ENCODE peak calls at places on chromosomes 2 and 18, in four cellular contexts. One of them, this sample, is unnamed.

GRCh38 chr2:226273440-226273839 is 526.2 kb downstream of the IRS1 start:
- DNase-seq in H1: no peak
- DNase-seq in suprapubic skin: no peak
- DNase-seq in GM23248: no peak
- DNase-seq in this sample: no peak

GRCh38 chr18:39647627-39648502 is 2082.3 kb upstream of the CELF4 start:
- DNase-seq in suprapubic skin: no peak
- DNase-seq in H1: no peak
- DNase-seq in GM23248: peak; percentile 87
- DNase-seq in this sample: no peak

GRCh38 chr2:35510641-35511040 is 844.9 kb upstream of the CRIM1 start:
- DNase-seq in suprapubic skin: no peak
- DNase-seq in H1: no peak
- DNase-seq in GM23248: no peak
- DNase-seq in this sample: no peak

GRCh38 chr18:35289293-35290069 is 548 bp downstream of the ZSCAN30 start:
- DNase-seq in suprapubic skin: no peak
- DNase-seq in H1: peak; percentile 50
- DNase-seq in GM23248: peak; percentile 58
- DNase-seq in this sample: no peak

GRCh38 chr2:161898633-161899032 is 175.4 kb downstream of the DPP4 start:
- DNase-seq in GM23248: no peak
- DNase-seq in suprapubic skin: no peak
- DNase-seq in H1: no peak
- DNase-seq in this sample: no peak

GRCh38 chr18:73975266-73975665 is 172.4 kb downstream of the FBXO15 start:
- DNase-seq in GM23248: no peak
- DNase-seq in H1: no peak
- DNase-seq in suprapubic skin: no peak
- DNase-seq in this sample: no peak

GRCh38 chr2:217994776-217995274 is 8.0 kb downstream of the TNS1 start:
- DNase-seq in H1: no peak
- DNase-seq in suprapubic skin: no peak
- DNase-seq in GM23248: peak; percentile 94
- DNase-seq in this sample: no peak

GRCh38 chr18:34352385-34353163 is 127.9 kb upstream of the NOL4 start:
- DNase-seq in suprapubic skin: no peak
- DNase-seq in H1: no peak
- DNase-seq in GM23248: peak; percentile 45
- DNase-seq in this sample: no peak

GRCh38 chr2:30565860-30566358 is 118.9 kb downstream of the LCLAT1 start:
- DNase-seq in suprapubic skin: no peak
- DNase-seq in H1: no peak
- DNase-seq in GM23248: peak; percentile 43
- DNase-seq in this sample: no peak

GRCh38 chr2:11582526-11583202 is 48.8 kb downstream of the GREB1 start:
- DNase-seq in GM23248: peak; percentile 48
- DNase-seq in H1: peak; percentile 95
- DNase-seq in suprapubic skin: peak; percentile 92
- DNase-seq in this sample: no peak

GRCh38 chr2:21111012-21111411 is 12.8 kb upstream of the TDRD15 start:
- DNase-seq in GM23248: no peak
- DNase-seq in H1: no peak
- DNase-seq in suprapubic skin: no peak
- DNase-seq in this sample: no peak

GRCh38 chr2:25618676-25619075 is 54.7 kb downstream of the DTNB start:
- DNase-seq in suprapubic skin: no peak
- DNase-seq in GM23248: peak; percentile 63
- DNase-seq in H1: no peak
- DNase-seq in this sample: no peak

GRCh38 chr2:10083692-10084566 is 3.7 kb upstream of the CYS1 start:
- DNase-seq in GM23248: peak; percentile 24
- DNase-seq in H1: no peak
- DNase-seq in suprapubic skin: no peak
- DNase-seq in this sample: no peak

GRCh38 chr2:186551323-186552050 is 38.4 kb upstream of the ITGAV start:
- DNase-seq in suprapubic skin: no peak
- DNase-seq in H1: no peak
- DNase-seq in GM23248: peak; percentile 25
- DNase-seq in this sample: no peak

GRCh38 chr2:209191139-209191538 is 232.7 kb upstream of the MAP2 start:
- DNase-seq in GM23248: no peak
- DNase-seq in H1: no peak
- DNase-seq in suprapubic skin: no peak
- DNase-seq in this sample: no peak

GRCh38 chr2:127576433-127577207 is 41.1 kb downstream of the MYO7B start:
- DNase-seq in GM23248: peak; percentile 97
- DNase-seq in suprapubic skin: peak; percentile 82
- DNase-seq in H1: peak; percentile 45
- DNase-seq in this sample: no peak

GRCh38 chr18:42765225-42765624 is 350.3 kb downstream of the RIT2 start:
- DNase-seq in suprapubic skin: no peak
- DNase-seq in H1: no peak
- DNase-seq in GM23248: no peak
- DNase-seq in this sample: no peak

GRCh38 chr2:177161741-177162440 is 50.7 kb upstream of the HNRNPA3 start:
- DNase-seq in suprapubic skin: no peak
- DNase-seq in GM23248: peak; percentile 83
- DNase-seq in H1: no peak
- DNase-seq in this sample: no peak

GRCh38 chr2:189498205-189498604 is 56.9 kb downstream of the WDR75 start:
- DNase-seq in H1: no peak
- DNase-seq in GM23248: no peak
- DNase-seq in suprapubic skin: no peak
- DNase-seq in this sample: no peak

GRCh38 chr18:76822510-76823165 is at the start of gene ZNF236:
- DNase-seq in suprapubic skin: peak; percentile 86
- DNase-seq in H1: peak; percentile 69
- DNase-seq in GM23248: peak; percentile 89
- DNase-seq in this sample: peak; percentile 82

GRCh38 chr18:28177828-28178635 is 1.1 kb upstream of the CDH2 start:
- DNase-seq in GM23248: peak; percentile 83
- DNase-seq in H1: peak; percentile 82
- DNase-seq in suprapubic skin: no peak
- DNase-seq in this sample: no peak

GRCh38 chr2:119174216-119174992 is 15.9 kb upstream of the C1QL2 start:
- DNase-seq in GM23248: peak; percentile 54
- DNase-seq in H1: peak; percentile 91
- DNase-seq in suprapubic skin: no peak
- DNase-seq in this sample: peak; percentile 66

GRCh38 chr18:13379062-13379800 is 160.7 kb downstream of the LDLRAD4 start:
- DNase-seq in H1: no peak
- DNase-seq in suprapubic skin: no peak
- DNase-seq in GM23248: no peak
- DNase-seq in this sample: no peak

GRCh38 chr2:9463698-9464034 is 10.7 kb upstream of the IAH1 start:
- DNase-seq in H1: no peak
- DNase-seq in GM23248: no peak
- DNase-seq in suprapubic skin: no peak
- DNase-seq in this sample: no peak

GRCh38 chr2:98487806-98488189 is 43.1 kb downstream of the INPP4A start:
- DNase-seq in GM23248: peak; percentile 28
- DNase-seq in suprapubic skin: no peak
- DNase-seq in H1: no peak
- DNase-seq in this sample: no peak

GRCh38 chr2:80167284-80167808 is 137.2 kb downstream of the LRRTM1 start:
- DNase-seq in H1: no peak
- DNase-seq in suprapubic skin: no peak
- DNase-seq in GM23248: no peak
- DNase-seq in this sample: no peak

GRCh38 chr18:5410582-5410981 is 115.1 kb upstream of the ZBTB14 start:
- DNase-seq in H1: no peak
- DNase-seq in suprapubic skin: no peak
- DNase-seq in GM23248: no peak
- DNase-seq in this sample: no peak

GRCh38 chr18:69399253-69399652 is 1.4 kb upstream of the DOK6 start:
- DNase-seq in GM23248: no peak
- DNase-seq in suprapubic skin: no peak
- DNase-seq in H1: no peak
- DNase-seq in this sample: no peak

DNA sequence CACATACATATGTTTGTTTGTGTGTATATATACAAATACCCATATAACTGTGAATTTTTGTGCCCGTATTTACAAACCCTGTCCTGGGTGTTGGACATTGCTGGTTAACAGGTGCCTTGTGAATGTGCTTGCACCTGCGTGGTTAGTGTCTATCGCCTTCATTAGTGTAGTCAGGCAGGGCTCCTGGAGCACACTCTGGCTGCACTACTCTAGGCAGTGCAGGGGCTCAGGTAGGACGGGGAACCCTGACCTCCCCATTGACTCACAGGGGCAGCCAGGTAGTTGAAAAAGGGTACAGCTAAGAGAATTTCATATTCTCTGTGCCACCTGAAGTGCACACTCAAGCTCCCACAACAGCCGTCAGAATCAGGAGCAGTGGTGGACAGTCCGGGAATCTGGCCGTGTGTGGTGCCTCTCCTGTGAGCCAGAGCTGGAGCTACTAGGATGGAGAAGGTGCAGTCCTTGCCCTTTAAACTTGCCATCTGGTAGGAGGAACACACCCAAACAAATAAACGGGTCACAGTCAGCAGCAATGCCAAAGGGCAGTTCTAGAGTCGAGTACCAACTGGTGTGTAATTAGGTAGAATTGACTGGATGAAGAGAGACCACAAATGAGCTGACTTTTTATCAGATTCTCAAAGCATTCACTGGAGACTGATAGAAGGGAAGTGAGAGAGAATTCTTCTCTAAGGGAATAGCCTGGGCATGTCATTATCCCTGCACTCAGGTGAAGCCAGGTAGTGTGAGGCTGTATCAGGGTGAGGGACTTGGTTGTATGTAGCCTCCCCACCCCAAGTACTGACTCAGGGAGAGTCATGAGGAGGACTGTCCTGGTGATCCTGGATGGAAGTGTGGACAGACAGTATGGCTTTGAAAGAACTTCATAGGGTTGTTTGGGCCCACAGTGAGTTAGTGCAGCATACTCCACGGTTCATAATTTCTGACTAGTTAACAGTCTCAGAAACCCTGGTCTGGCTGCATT is 44.1 kb downstream of the FARP2 start:
- DNase-seq in GM23248: no peak
- DNase-seq in suprapubic skin: no peak
- DNase-seq in H1: no peak
- DNase-seq in this sample: no peak
- H3K4me1 ChIP-seq in GM23248: no peaks in the 10 kb centered on the region
- H3K4me1 ChIP-seq in suprapubic skin: no peaks in the 10 kb centered on the region
- H3K4me1 ChIP-seq in H1: no peaks in the 10 kb centered on the region
- H3K4me1 ChIP-seq in this sample: no peaks in the 10 kb centered on the region

GRCh38 chr2:24304621-24305020 is 55.7 kb downstream of the ITSN2 start:
- DNase-seq in H1: no peak
- DNase-seq in suprapubic skin: no peak
- DNase-seq in GM23248: peak; percentile 23
- DNase-seq in this sample: no peak

GRCh38 chr2:24304098-24304497 is 56.2 kb downstream of the ITSN2 start:
- DNase-seq in GM23248: peak; percentile 90
- DNase-seq in H1: no peak
- DNase-seq in suprapubic skin: no peak
- DNase-seq in this sample: peak; percentile 63

GRCh38 chr2:24297663-24298062 is 62.7 kb downstream of the ITSN2 start:
- DNase-seq in GM23248: no peak
- DNase-seq in suprapubic skin: no peak
- DNase-seq in H1: no peak
- DNase-seq in this sample: no peak

DNA sequence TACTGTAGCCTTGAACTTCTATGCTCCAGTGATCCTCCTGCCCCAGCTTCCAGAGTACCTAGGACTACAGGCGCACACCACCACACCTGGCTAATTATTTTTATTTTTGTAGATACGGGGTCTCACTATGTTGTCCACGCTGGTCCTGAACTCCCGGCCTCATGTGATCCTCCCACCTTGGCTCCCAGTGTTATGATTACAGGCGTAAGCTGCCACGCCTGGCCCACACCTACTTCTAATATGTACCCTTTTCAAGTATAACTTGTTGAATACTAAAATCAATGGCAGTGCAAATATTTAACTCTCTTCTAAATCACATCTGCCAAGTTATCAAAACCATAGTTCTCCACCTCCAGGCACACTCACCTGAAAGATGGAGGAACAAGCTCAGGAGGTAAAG is 58.7 kb downstream of the ITSN2 start:
- DNase-seq in GM23248: no peak
- DNase-seq in H1: no peak
- DNase-seq in suprapubic skin: no peak
- DNase-seq in this sample: peak; percentile 56
- H3K36me3 ChIP-seq in GM23248: peaks cover 37% of the 10 kb centered on the region
- H3K36me3 ChIP-seq in H1: peaks cover 7% of the 10 kb centered on the region
- H3K36me3 ChIP-seq in suprapubic skin: peaks cover 73% of the 10 kb centered on the region
- H3K36me3 ChIP-seq in this sample: peaks cover 90% of the 10 kb centered on the region

GRCh38 chr2:205726506-205726905 is 44.2 kb downstream of the NRP2 start:
- DNase-seq in H1: no peak
- DNase-seq in GM23248: no peak
- DNase-seq in suprapubic skin: no peak
- DNase-seq in this sample: no peak

GRCh38 chr2:205727174-205727573 is 44.9 kb downstream of the NRP2 start:
- DNase-seq in H1: no peak
- DNase-seq in GM23248: no peak
- DNase-seq in suprapubic skin: no peak
- DNase-seq in this sample: no peak

GRCh38 chr2:205722538-205722878 is 40.2 kb downstream of the NRP2 start:
- DNase-seq in H1: no peak
- DNase-seq in GM23248: no peak
- DNase-seq in suprapubic skin: no peak
- DNase-seq in this sample: no peak

GRCh38 chr2:205723174-205723573 is 40.9 kb downstream of the NRP2 start:
- DNase-seq in GM23248: peak; percentile 56
- DNase-seq in suprapubic skin: no peak
- DNase-seq in H1: no peak
- DNase-seq in this sample: no peak

DNA sequence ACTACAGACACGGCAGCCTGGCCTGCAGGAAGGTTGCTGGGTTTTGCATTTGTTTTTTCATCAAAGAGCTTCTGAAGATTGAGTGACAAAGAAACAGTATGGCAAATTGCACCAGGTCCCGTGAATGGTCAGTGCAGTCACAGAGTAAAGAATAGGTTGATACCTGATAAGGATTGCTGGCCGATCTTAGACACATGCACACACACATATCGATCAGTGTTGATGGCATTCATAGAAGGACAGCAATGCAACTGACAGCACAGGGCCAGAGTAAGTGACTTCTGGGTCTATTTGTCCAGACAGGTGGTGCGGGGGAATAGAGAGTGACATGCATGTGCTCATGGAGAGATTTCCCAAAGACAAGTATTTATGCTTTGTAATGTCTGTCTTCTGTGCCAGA is 42.8 kb downstream of the NRP2 start:
- DNase-seq in suprapubic skin: no peak
- DNase-seq in GM23248: no peak
- DNase-seq in H1: no peak
- DNase-seq in this sample: no peak
- H3K4me1 ChIP-seq in suprapubic skin: no peaks in the 10 kb centered on the region
- H3K4me1 ChIP-seq in GM23248: no peaks in the 10 kb centered on the region
- H3K4me1 ChIP-seq in H1: peaks cover 19% of the 10 kb centered on the region
- H3K4me1 ChIP-seq in this sample: peaks cover 11% of the 10 kb centered on the region

DNA sequence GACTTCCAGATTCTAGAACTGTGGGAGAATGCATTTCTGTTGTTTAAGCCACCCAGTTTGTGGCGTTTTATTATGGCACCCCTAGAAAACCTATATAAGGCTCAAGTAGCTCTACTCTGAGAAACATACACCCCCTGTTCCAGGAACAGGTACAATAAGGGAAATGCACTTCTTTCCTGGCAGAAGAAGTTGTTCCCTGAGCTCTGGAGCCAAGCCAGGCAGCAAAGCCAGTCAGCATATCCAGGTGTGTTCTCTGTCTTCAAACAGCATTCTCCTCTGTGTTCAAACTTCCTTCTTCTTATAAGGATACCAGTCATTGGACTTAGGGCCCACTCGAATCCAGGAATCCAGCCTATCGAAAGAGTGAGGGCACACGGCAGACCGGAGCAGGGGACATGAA is 96.5 kb downstream of the TPGS2 start:
- DNase-seq in GM23248: no peak
- DNase-seq in suprapubic skin: no peak
- DNase-seq in H1: no peak
- DNase-seq in this sample: no peak
- H3K36me3 ChIP-seq in GM23248: no peaks in the 10 kb centered on the region
- H3K36me3 ChIP-seq in suprapubic skin: no peaks in the 10 kb centered on the region
- H3K36me3 ChIP-seq in H1: peaks cover 17% of the 10 kb centered on the region
- H3K36me3 ChIP-seq in this sample: no peaks in the 10 kb centered on the region

This sample was measured in lower lobe of right lung.